ENCODE peak calls at places on chromosomes 3 and 15, in seven cellular contexts. M, I, B, A, P, K and S are unnamed samples.

GRCh38 chr3:128922804-128923459 is 43.5 kb downstream of the ACAD9 start:
- DNase-seq in M (no peak), I (no peak), B (no peak), A (no peak), P (no peak), K (no peak), S (no peak)

GRCh38 chr3:47954562-47954961 is 61.7 kb downstream of the MAP4 start:
- DNase-seq in M (no peak), I (no peak), B (peak), A (no peak), P (no peak), K (peak), S (no peak)

GRCh38 chr3:9746330-9746729 is 3.4 kb upstream of the OGG1 start:
- DNase-seq in M (no peak), I (no peak), B (peak), A (no peak), P (peak), K (peak), S (no peak)

GRCh38 chr15:90232941-90233700 is 620 bp downstream of the CIB1 start:
- DNase-seq in M (peak), I (peak), B (no peak), A (peak), P (peak), K (peak), S (peak)

GRCh38 chr3:82927309-82928253 is 1166.1 kb upstream of the GBE1 start:
- DNase-seq in M (no peak), I (no peak), B (no peak), A (no peak), P (no peak), K (no peak), S (no peak)

GRCh38 chr3:136937886-136938285 is 19.9 kb upstream of the IL20RB start:
- DNase-seq in M (no peak), I (peak), B (peak), A (no peak), P (no peak), K (peak), S (no peak)

GRCh38 chr3:168040624-168041208 is 55.0 kb downstream of the GOLIM4 start:
- DNase-seq in M (no peak), I (peak), B (peak), A (no peak), P (peak), K (peak), S (no peak)

GRCh38 chr15:89139613-89140499 is 51.6 kb downstream of the ABHD2 start:
- DNase-seq in M (no peak), I (no peak), B (no peak), A (no peak), P (peak), K (peak), S (no peak)

GRCh38 chr3:141071681-141072260 is 20.6 kb downstream of the SPSB4 start:
- DNase-seq in M (no peak), I (no peak), B (no peak), A (no peak), P (no peak), K (no peak), S (no peak)

GRCh38 chr3:53161345-53161819 is 373 bp downstream of the PRKCD start:
- DNase-seq in M (no peak), I (no peak), B (no peak), A (no peak), P (no peak), K (no peak), S (peak)

GRCh38 chr3:45781841-45782240 is 14.5 kb downstream of the SLC6A20 start:
- DNase-seq in M (no peak), I (no peak), B (no peak), A (peak), P (no peak), K (no peak), S (no peak)

GRCh38 chr3:70247955-70248354 is 64.5 kb downstream of the MDFIC2 start:
- DNase-seq in M (no peak), I (no peak), B (no peak), A (no peak), P (peak), K (peak), S (no peak)

GRCh38 chr15:62648954-62649353 is 393.6 kb upstream of the TPM1 start:
- DNase-seq in M (no peak), I (no peak), B (no peak), A (no peak), P (no peak), K (peak), S (no peak)

GRCh38 chr15:84725001-84725491 is 9.1 kb upstream of the SEC11A start:
- DNase-seq in M (peak), I (peak), B (no peak), A (no peak), P (no peak), K (peak), S (no peak)

GRCh38 chr3:126914226-126914625 is 68.7 kb upstream of the PLXNA1 start:
- DNase-seq in M (no peak), I (no peak), B (no peak), A (no peak), P (no peak), K (no peak), S (no peak)